ENCODE peak calls at places on chromosomes 6 and 20, in ten cellular contexts. M, I, A, D, Y, X, G, K, E and J are unnamed samples.
A peak's percentile ranks its signal among the peaks of the same experiment; 100 is the strongest.

GRCh38 chr6:100460650-100461204 is 4.0 kb downstream of the SIM1 start:
- DNase-seq in M (peak; percentile 51), I (no peak), A (no peak), D (no peak), Y (no peak), X (no peak), G (no peak), K (no peak), E (no peak), J (no peak)

GRCh38 chr6:104799134-104799657 is 60.5 kb downstream of the HACE1 start:
- DNase-seq in M (no peak), I (no peak), A (no peak), D (no peak), Y (no peak), X (no peak), G (no peak), K (no peak), E (no peak), J (no peak)

GRCh38 chr20:36744764-36745191 is 1.1 kb downstream of the NDRG3 start:
- DNase-seq in M (no peak), I (peak; percentile 22), A (no peak), D (no peak), Y (no peak), X (no peak), G (peak; percentile 45), K (peak; percentile 50), E (peak; percentile 86), J (peak; percentile 70)

GRCh38 chr20:3873507-3873906 is 15.7 kb upstream of the PANK2 start:
- DNase-seq in M (no peak), I (no peak), A (no peak), D (no peak), Y (no peak), X (no peak), G (no peak), K (no peak), E (no peak), J (no peak)

GRCh38 chr20:49387606-49387939 is 94.9 kb downstream of the KCNB1 start:
- DNase-seq in M (no peak), I (no peak), A (no peak), D (no peak), Y (no peak), X (no peak), G (no peak), K (no peak), E (no peak), J (no peak)

GRCh38 chr6:119523546-119523945 is 174.0 kb upstream of the MAN1A1 start:
- DNase-seq in M (no peak), I (no peak), A (no peak), D (no peak), Y (no peak), X (no peak), G (no peak), K (no peak), E (no peak), J (no peak)

GRCh38 chr20:63843778-63844177 is 12.7 kb upstream of the ZBTB46 start:
- DNase-seq in M (no peak), I (no peak), A (no peak), D (no peak), Y (no peak), X (no peak), G (no peak), K (no peak), E (no peak), J (no peak)

GRCh38 chr6:150336299-150336698 is 32.5 kb upstream of the IYD start:
- DNase-seq in M (peak; percentile 63), I (peak; percentile 7), A (peak; percentile 40), D (no peak), Y (no peak), X (peak; percentile 69), G (peak; percentile 34), K (no peak), E (no peak), J (no peak)

GRCh38 chr6:89414215-89414614 is 2.1 kb upstream of the RRAGD start:
- DNase-seq in M (no peak), I (no peak), A (no peak), D (no peak), Y (no peak), X (no peak), G (no peak), K (no peak), E (no peak), J (no peak)

GRCh38 chr6:89411269-89412070 is 603 bp downstream of the RRAGD start:
- DNase-seq in M (no peak), I (no peak), A (peak; percentile 22), D (peak; percentile 72), Y (peak; percentile 91), X (peak; percentile 59), G (no peak), K (no peak), E (peak; percentile 55), J (peak; percentile 38)

GRCh38 chr6:89413006-89413400 is 930 bp upstream of the RRAGD start:
- DNase-seq in M (no peak), I (no peak), A (peak; percentile 62), D (no peak), Y (no peak), X (no peak), G (no peak), K (peak; percentile 67), E (no peak), J (peak; percentile 43)

GRCh38 chr6:89411019-89411268 is 1.1 kb downstream of the RRAGD start:
- DNase-seq in M (no peak), I (no peak), A (no peak), D (peak; percentile 68), Y (no peak), X (peak; percentile 54), G (no peak), K (peak; percentile 28), E (peak; percentile 34), J (peak; percentile 37)

DNA sequence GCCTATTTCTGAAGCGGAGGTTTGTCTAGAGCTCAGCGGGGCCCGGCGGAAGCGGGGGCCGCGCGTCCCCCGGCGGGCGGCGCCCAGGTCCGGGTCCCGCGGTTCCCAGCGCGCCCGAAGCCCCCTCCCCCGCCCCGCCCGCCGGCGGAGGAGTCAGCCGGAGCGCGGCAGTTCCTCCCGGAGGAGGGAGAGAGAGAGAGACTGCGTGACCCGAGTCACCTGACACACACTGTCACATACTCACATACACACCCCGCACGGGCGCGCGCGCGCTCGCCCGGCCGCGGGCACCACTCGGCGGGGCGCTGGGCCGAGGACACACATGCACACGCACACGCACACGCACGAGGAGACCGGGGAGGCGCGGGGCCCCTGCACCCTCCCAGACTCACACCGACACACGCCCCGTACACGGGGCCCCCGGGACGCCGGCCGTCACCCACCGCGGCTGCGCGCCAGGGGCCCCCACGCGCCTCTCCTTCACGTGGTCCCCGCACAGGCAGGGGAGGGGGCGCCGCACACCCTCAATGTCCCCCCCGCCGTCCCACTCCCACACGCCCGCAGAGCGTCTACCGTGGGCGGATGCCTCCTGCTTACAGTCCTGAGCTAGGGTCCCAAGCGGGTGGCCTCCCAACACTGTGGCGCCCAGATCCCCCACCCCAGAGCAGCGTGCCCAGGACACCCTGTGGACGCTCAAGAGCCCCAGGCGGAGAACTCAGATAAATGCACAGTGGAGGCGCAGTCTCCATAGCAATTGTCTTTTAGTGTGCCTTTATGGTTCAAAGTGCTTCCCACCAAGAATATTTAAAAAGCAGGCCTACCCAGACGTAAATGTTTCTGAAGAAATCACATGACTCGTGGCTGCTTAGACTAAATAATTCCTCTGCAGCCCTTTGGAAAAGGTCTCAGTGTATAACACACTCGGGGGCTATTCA is at the start of gene RRAGD:
- DNase-seq in M (no peak), I (no peak), A (peak; percentile 65), D (peak; percentile 86), Y (peak; percentile 95), X (peak; percentile 83), G (peak; percentile 9), K (peak; percentile 77), E (peak; percentile 84), J (peak; percentile 72)
- TF ChIP-seq POLR2A in M (no peak), I (no peak), A (no peak), D (no peak), Y (no peak), X (no peak), G (no peak), K (peak; percentile 67), E (peak; percentile 42), J (peak; percentile 52)

GRCh38 chr6:151391471-151392428 is at the start of gene ZBTB2:
- DNase-seq in M (peak; percentile 71), I (peak; percentile 89), A (peak; percentile 60), D (peak; percentile 87), Y (peak; percentile 93), X (peak; percentile 86), G (peak; percentile 80), K (peak; percentile 59), E (peak; percentile 81), J (peak; percentile 68)

GRCh38 chr6:151389640-151390275 is 1.6 kb downstream of the ZBTB2 start:
- DNase-seq in M (peak; percentile 74), I (peak; percentile 59), A (peak; percentile 61), D (peak; percentile 86), Y (peak; percentile 94), X (peak; percentile 76), G (peak; percentile 66), K (peak; percentile 47), E (peak; percentile 81), J (peak; percentile 57)

GRCh38 chr6:151391021-151391470 is 313 bp downstream of the ZBTB2 start:
- DNase-seq in M (peak; percentile 62), I (peak; percentile 60), A (peak; percentile 60), D (peak; percentile 90), Y (peak; percentile 95), X (peak; percentile 87), G (peak; percentile 88), K (peak; percentile 51), E (peak; percentile 85), J (peak; percentile 76)

GRCh38 chr6:151388997-151389639 is 2.2 kb downstream of the ZBTB2 start:
- DNase-seq in M (no peak), I (no peak), A (no peak), D (no peak), Y (no peak), X (no peak), G (no peak), K (no peak), E (no peak), J (no peak)

DNA sequence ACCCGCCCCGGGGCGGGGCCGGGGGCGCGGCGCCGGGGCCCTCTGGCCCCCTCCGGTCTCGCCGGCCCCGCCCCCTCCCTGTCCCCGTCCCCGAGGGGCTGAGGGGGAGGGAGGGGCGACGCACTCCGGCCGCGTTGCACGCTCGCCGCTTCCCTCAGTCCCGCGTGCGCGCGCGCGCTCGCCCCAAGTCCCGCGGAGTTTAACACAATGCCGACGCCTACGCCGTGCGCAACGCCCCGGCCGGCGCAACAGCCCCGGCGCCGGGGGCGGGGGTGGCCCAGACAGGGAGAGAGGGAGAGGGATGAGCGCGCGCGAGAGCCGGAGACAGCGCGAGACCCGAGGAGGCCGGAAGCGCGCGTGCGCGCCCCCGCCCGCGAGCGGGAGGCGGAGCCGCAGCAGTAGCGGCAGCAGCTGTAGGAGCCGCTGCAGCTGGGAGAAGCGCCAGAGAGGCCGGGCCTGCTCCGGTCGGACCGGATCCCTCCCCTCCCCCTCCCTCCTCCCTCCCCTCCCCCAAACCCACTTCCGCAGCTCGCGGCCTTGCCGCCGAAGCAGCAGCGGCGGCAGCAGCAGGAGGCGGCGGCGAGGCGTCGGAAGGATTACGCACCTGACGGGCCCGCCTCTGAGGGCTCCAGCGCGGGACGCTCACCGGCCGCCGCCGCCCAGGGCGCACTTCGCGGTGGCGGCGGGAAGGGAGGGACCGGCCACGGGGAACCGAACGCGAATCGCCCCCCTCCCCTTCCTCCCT is 911 bp downstream of the ZBTB2 start:
- DNase-seq in M (peak; percentile 99), I (peak; percentile 98), A (peak; percentile 98), D (peak; percentile 98), Y (peak; percentile 99), X (peak; percentile 98), G (peak; percentile 100), K (peak; percentile 97), E (peak; percentile 99), J (peak; percentile 98)
- TF ChIP-seq POLR2A in M (peak; percentile 80), I (no peak), A (peak; percentile 59), D (peak; percentile 60), Y (no peak), X (peak; percentile 27), G (peak; percentile 74), K (peak; percentile 76), E (peak; percentile 13), J (peak; percentile 72)

GRCh38 chr6:125711013-125711675 is 38.3 kb upstream of the HEY2 start:
- DNase-seq in M (no peak), I (no peak), A (no peak), D (no peak), Y (no peak), X (no peak), G (no peak), K (no peak), E (no peak), J (no peak)
- TF ChIP-seq POLR2A in M (no peak), I (no peak), A (no peak), D (no peak), Y (no peak), X (no peak), G (no peak), K (no peak), E (no peak), J (no peak)

GRCh38 chr20:57996465-57996864 is 232.0 kb downstream of the ANKRD60 start:
- DNase-seq in M (no peak), I (no peak), A (no peak), D (no peak), Y (no peak), X (no peak), G (no peak), K (no peak), E (no peak), J (no peak)

GRCh38 chr20:57996936-57997629 is 231.4 kb downstream of the ANKRD60 start:
- DNase-seq in M (peak; percentile 8), I (no peak), A (no peak), D (no peak), Y (no peak), X (no peak), G (no peak), K (peak; percentile 70), E (no peak), J (no peak)

GRCh38 chr20:57995381-57995977 is 233.0 kb downstream of the ANKRD60 start:
- DNase-seq in M (no peak), I (no peak), A (no peak), D (peak; percentile 35), Y (no peak), X (no peak), G (no peak), K (no peak), E (no peak), J (no peak)

GRCh38 chr20:57991211-57991841 is 237.1 kb downstream of the ANKRD60 start:
- DNase-seq in M (no peak), I (no peak), A (peak; percentile 89), D (no peak), Y (peak; percentile 93), X (no peak), G (no peak), K (no peak), E (no peak), J (no peak)

DNA sequence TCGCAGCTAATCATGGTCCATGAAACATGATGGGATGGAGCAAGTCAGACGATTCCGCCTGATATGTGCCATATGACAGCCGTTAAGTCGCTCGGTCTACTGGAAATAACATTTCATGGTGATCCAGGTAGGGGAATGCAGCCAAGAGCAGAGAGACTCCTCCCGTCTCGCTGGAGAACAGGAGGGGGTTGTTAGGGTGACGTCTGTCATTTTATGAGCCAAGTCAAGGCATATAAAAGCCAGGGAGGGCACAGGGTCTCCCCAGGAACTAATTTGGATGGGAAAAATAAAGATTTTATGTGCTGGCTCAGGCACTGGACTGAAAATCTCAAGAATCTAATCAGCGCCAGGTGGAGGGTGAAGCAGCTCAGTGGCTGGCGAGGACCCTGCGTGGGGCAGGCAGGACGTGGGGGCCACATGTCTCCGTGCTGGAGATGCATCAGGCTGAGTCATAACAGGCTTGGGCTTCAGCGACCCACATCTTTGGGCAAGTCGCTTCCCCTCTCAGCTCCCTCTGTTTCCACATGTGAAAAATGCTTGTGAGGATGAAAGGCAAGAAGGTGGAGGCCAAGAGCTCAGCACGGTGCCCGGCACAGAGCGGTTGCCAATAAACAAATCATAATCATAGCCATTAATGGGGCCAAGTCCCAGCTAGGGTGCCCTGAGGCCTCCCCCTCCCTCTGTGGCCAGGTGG is 234.6 kb downstream of the ANKRD60 start:
- DNase-seq in M (no peak), I (no peak), A (peak; percentile 65), D (peak; percentile 50), Y (no peak), X (no peak), G (no peak), K (peak; percentile 79), E (no peak), J (no peak)
- TF ChIP-seq POLR2A in M (no peak), I (no peak), A (no peak), D (no peak), Y (no peak), X (no peak), G (no peak), K (no peak), E (no peak), J (no peak)